ENCODE peak calls at places on chromosome 15, in nine cellular contexts. T is Peyer's patch; O is HepG2; V is PC-9; A is SK-N-SH; J is psoas muscle; M is ovary; H is right atrium auricular region; Z is CD8-positive, alpha-beta T cell. P is an unnamed sample.

GRCh38 chr15:76812381-76812780 is 92.8 kb downstream of the SCAPER start:
- DNase-seq in T (no peak), O (no peak), V (no peak), A (no peak), J (no peak), M (no peak), H (no peak), Z (no peak), P (no peak)

GRCh38 chr15:32651229-32651837 is 9.8 kb downstream of the SCG5 start:
- DNase-seq in T (peak; percentile 71), O (peak; percentile 48), V (peak; percentile 68), A (peak; percentile 71), J (peak; percentile 27), M (peak; percentile 44), H (no peak), Z (peak; percentile 18), P (no peak)

GRCh38 chr15:65060641-65061397 is 7.0 kb downstream of the RASL12 start:
- DNase-seq in T (no peak), O (no peak), V (no peak), A (no peak), J (no peak), M (no peak), H (peak; percentile 79), Z (no peak), P (no peak)

GRCh38 chr15:101048191-101049011 is 129.2 kb downstream of the LRRK1 start:
- DNase-seq in T (peak; percentile 40), O (no peak), V (no peak), A (peak; percentile 30), J (no peak), M (peak; percentile 29), H (peak; percentile 48), Z (no peak), P (no peak)

GRCh38 chr15:57789225-57789624 is 82.7 kb downstream of the POLR2M start:
- DNase-seq in T (no peak), O (no peak), V (no peak), A (no peak), J (no peak), M (no peak), H (no peak), Z (no peak), P (no peak)

GRCh38 chr15:88476635-88477038 is 9.1 kb downstream of the MRPS11 start:
- DNase-seq in T (no peak), O (peak; percentile 18), V (no peak), A (peak; percentile 74), J (no peak), M (peak; percentile 48), H (no peak), Z (no peak), P (no peak)

GRCh38 chr15:67296188-67296587 is 41.6 kb downstream of the IQCH start:
- DNase-seq in T (no peak), O (peak; percentile 21), V (no peak), A (no peak), J (no peak), M (no peak), H (no peak), Z (no peak), P (no peak)

GRCh38 chr15:41919954-41920538 is 26.2 kb upstream of the SPTBN5 start:
- DNase-seq in T (no peak), O (no peak), V (no peak), A (no peak), J (no peak), M (peak; percentile 77), H (no peak), Z (no peak), P (no peak)

GRCh38 chr15:60674704-60675405 is 195.9 kb upstream of the ICE2 start:
- DNase-seq in T (no peak), O (no peak), V (no peak), A (no peak), J (no peak), M (no peak), H (no peak), Z (no peak), P (no peak)

GRCh38 chr15:58309993-58310928 is 121.5 kb upstream of the LIPC start:
- DNase-seq in T (no peak), O (peak; percentile 6), V (no peak), A (no peak), J (no peak), M (no peak), H (peak; percentile 75), Z (no peak), P (no peak)

GRCh38 chr15:44713006-44713966 is 2.0 kb downstream of the B2M start:
- DNase-seq in T (no peak), O (peak; percentile 27), V (no peak), A (peak; percentile 52), J (no peak), M (no peak), H (no peak), Z (no peak), P (no peak)

GRCh38 chr15:85584791-85585360 is 204.5 kb downstream of the AKAP13 start:
- DNase-seq in T (no peak), O (no peak), V (no peak), A (no peak), J (no peak), M (no peak), H (no peak), Z (no peak), P (no peak)

GRCh38 chr15:47824185-47824584 is 106.9 kb downstream of the SEMA6D start:
- DNase-seq in T (no peak), O (no peak), V (no peak), A (no peak), J (no peak), M (no peak), H (no peak), Z (no peak), P (no peak)

DNA sequence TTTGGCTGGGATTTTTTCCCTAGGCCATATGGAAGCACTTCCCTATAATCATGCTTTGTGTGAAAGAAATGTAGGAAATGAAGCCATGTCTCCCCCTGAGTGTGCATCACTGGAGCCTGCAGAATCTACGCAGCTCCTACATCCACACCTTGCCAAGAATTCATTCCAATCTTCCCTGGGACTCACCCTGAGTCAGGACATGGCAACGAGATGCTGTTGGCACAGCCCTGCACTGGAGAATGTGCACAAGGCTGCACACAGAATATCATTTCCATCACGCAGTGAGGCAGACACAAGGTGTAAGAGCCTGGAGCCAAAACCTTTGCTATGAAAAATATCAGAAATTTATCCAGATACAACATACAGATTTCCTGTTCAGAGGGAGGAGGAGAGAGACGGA is 189.6 kb downstream of the ADAMTSL3 start:
- DNase-seq in T (no peak), O (no peak), V (no peak), A (no peak), J (peak; percentile 53), M (no peak), H (peak; percentile 68), Z (no peak), P (peak; percentile 29)
- H3K4me1 ChIP-seq in T (no peaks in the 10 kb centered on the region), O (no peaks in the 10 kb centered on the region), V (peaks cover 4% of the 10 kb centered on the region), A (no peaks in the 10 kb centered on the region), J (no peaks in the 10 kb centered on the region), M (peaks cover 15% of the 10 kb centered on the region), H (no peaks in the 10 kb centered on the region), Z (no peaks in the 10 kb centered on the region), P (peaks cover 10% of the 10 kb centered on the region)

GRCh38 chr15:68592054-68592453 is 13.3 kb downstream of the CORO2B start:
- DNase-seq in T (no peak), O (no peak), V (no peak), A (no peak), J (no peak), M (no peak), H (no peak), Z (no peak), P (no peak)

GRCh38 chr15:68593826-68594532 is 15.2 kb downstream of the CORO2B start:
- DNase-seq in T (no peak), O (no peak), V (no peak), A (no peak), J (no peak), M (no peak), H (no peak), Z (no peak), P (no peak)

GRCh38 chr15:68592548-68592947 is 13.8 kb downstream of the CORO2B start:
- DNase-seq in T (no peak), O (no peak), V (no peak), A (no peak), J (no peak), M (no peak), H (no peak), Z (no peak), P (no peak)

GRCh38 chr15:68594533-68595259 is 15.9 kb downstream of the CORO2B start:
- DNase-seq in T (no peak), O (no peak), V (no peak), A (no peak), J (no peak), M (no peak), H (no peak), Z (no peak), P (no peak)

GRCh38 chr15:68593341-68593740 is 14.5 kb downstream of the CORO2B start:
- DNase-seq in T (no peak), O (no peak), V (no peak), A (no peak), J (no peak), M (no peak), H (no peak), Z (no peak), P (no peak)
- H3K4me1 ChIP-seq in T (no peaks in the 10 kb centered on the region), O (peaks cover 9% of the 10 kb centered on the region), V (peaks cover 5% of the 10 kb centered on the region), A (peaks cover 4% of the 10 kb centered on the region), J (no peaks in the 10 kb centered on the region), M (peaks cover 36% of the 10 kb centered on the region), H (no peaks in the 10 kb centered on the region), Z (no peaks in the 10 kb centered on the region), P (no peaks in the 10 kb centered on the region)

GRCh38 chr15:31352911-31353811 is 26.5 kb downstream of the KLF13 start:
- DNase-seq in T (peak; percentile 91), O (no peak), V (no peak), A (peak; percentile 81), J (peak; percentile 59), M (peak; percentile 77), H (no peak), Z (no peak), P (no peak)
- H3K4me1 ChIP-seq in T (peaks cover 47% of the 10 kb centered on the region), O (peaks cover 26% of the 10 kb centered on the region), V (no peaks in the 10 kb centered on the region), A (peaks cover 90% of the 10 kb centered on the region), J (peaks cover 99% of the 10 kb centered on the region), M (peaks cover 17% of the 10 kb centered on the region), H (no peaks in the 10 kb centered on the region), Z (peaks cover 100% of the 10 kb centered on the region), P (peaks cover 18% of the 10 kb centered on the region)

DNA sequence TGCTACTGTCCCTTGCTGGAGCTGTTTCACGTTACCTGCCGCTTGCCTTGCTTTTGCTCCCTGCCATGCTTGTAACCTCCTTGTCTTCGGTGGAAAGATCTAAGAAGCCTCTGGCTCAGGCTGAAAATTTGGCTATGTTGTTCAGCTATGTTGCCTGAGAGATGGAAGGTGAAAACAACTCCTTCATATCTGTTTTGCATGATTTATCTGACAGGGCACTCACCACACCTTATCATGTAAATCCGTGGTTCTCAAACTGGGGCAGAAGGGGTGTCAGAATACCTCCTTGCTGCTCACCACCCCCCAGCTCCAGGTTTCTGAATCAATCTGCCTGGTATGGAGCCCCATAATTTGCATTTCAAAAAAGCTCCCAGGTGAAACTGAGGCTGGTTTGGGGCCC is 6.5 kb upstream of the CORO2B start:
- DNase-seq in T (no peak), O (no peak), V (no peak), A (no peak), J (no peak), M (no peak), H (no peak), Z (no peak), P (no peak)
- H3K4me1 ChIP-seq in T (no peaks in the 10 kb centered on the region), O (no peaks in the 10 kb centered on the region), V (no peaks in the 10 kb centered on the region), A (peaks cover 3% of the 10 kb centered on the region), J (no peaks in the 10 kb centered on the region), M (peaks cover 3% of the 10 kb centered on the region), H (no peaks in the 10 kb centered on the region), Z (no peaks in the 10 kb centered on the region), P (no peaks in the 10 kb centered on the region)

GRCh38 chr15:19984101-19984500 is 557.5 kb downstream of the GOLGA6L6 start:
- DNase-seq in T (no peak), O (no peak), V (no peak), A (no peak), J (no peak), M (no peak), H (no peak), Z (no peak), P (no peak)
- H3K4me1 ChIP-seq in T (no peaks in the 10 kb centered on the region), O (no peaks in the 10 kb centered on the region), V (no peaks in the 10 kb centered on the region), A (no peaks in the 10 kb centered on the region), J (no peaks in the 10 kb centered on the region), M (no peaks in the 10 kb centered on the region), H (no peaks in the 10 kb centered on the region), Z (no peaks in the 10 kb centered on the region), P (no peaks in the 10 kb centered on the region)